ENCODE peak calls at places on chromosomes 6 and 20, in five cellular contexts. S is activated CD4-positive, alpha-beta T cell treated with anti-CD3 and anti-CD28 coated beads for 48 hours; Z is tibial artery; U is lower lobe of right lung; H is epithelial cell of esophagus. N is an unnamed sample.

GRCh38 chr20:4320284-4320683 is 304.9 kb upstream of the RNF24 start:
- DNase-seq in U (peak), Z (no peak), S (no peak), H (no peak), N (no peak)

GRCh38 chr6:311679-312220 is 19.5 kb downstream of the DUSP22 start:
- DNase-seq in S (no peak), U (no peak), Z (no peak), H (no peak), N (no peak)

GRCh38 chr6:158808918-158809678 is 10.1 kb downstream of the EZR start:
- DNase-seq in H (peak), Z (no peak), U (no peak), S (no peak), N (no peak)

GRCh38 chr6:110939429-110939828 is 19.1 kb upstream of the GTF3C6 start:
- DNase-seq in S (no peak), U (no peak), Z (no peak), H (no peak), N (no peak)

GRCh38 chr20:47274449-47275108 is 81.9 kb downstream of the ZMYND8 start:
- DNase-seq in H (peak), U (no peak), Z (no peak), S (peak), N (no peak)

GRCh38 chr6:28167068-28167467 is 25.4 kb downstream of the ZKSCAN8 start:
- DNase-seq in H (peak), S (no peak), Z (no peak), U (no peak), N (no peak)

GRCh38 chr6:40346241-40346640 is 240.9 kb downstream of the LRFN2 start:
- DNase-seq in H (no peak), U (no peak), S (no peak), Z (no peak), N (peak)

GRCh38 chr6:111076024-111076680 is 11.2 kb upstream of the SLC16A10 start:
- DNase-seq in Z (no peak), S (no peak), H (peak), U (no peak), N (no peak)

GRCh38 chr6:132763269-132763668 is 5.6 kb upstream of the VNN2 start:
- DNase-seq in H (no peak), Z (no peak), U (no peak), S (peak), N (no peak)

GRCh38 chr20:33673115-33673410 is 1.2 kb downstream of the NECAB3 start:
- DNase-seq in Z (no peak), U (no peak), H (no peak), S (no peak), N (no peak)

GRCh38 chr6:93017213-93017612 is 402.1 kb downstream of the EPHA7 start:
- DNase-seq in Z (no peak), S (no peak), H (no peak), U (no peak), N (no peak)

GRCh38 chr6:143232849-143233248 is 172.2 kb downstream of the AIG1 start:
- DNase-seq in U (peak), Z (no peak), H (peak), S (peak), N (no peak)

GRCh38 chr6:35089935-35090505 is 51.1 kb downstream of the TCP11 start:
- DNase-seq in H (peak), S (no peak), Z (no peak), U (no peak), N (peak)

GRCh38 chr6:141552463-141552862 is 580.3 kb upstream of the GJE1 start:
- DNase-seq in U (no peak), H (peak), S (no peak), Z (no peak), N (no peak)

GRCh38 chr20:49320460-49320859 is 42.6 kb upstream of the ZNFX1 start:
- DNase-seq in S (peak), Z (no peak), H (peak), U (no peak), N (no peak)

GRCh38 chr6:33914519-33915120 is 110.8 kb upstream of the MLN start:
- DNase-seq in Z (no peak), H (no peak), S (peak), U (no peak), N (no peak)

GRCh38 chr6:45979311-45979710 is 36.3 kb downstream of the CLIC5 start:
- DNase-seq in S (no peak), Z (no peak), H (no peak), U (no peak), N (no peak)

GRCh38 chr6:149990672-149991402 is 27.1 kb downstream of the ULBP1 start:
- DNase-seq in S (peak), Z (peak), H (no peak), U (no peak), N (no peak)

GRCh38 chr6:5333653-5334052 is 72.3 kb downstream of the FARS2 start:
- DNase-seq in Z (no peak), U (no peak), H (peak), S (no peak), N (no peak)

GRCh38 chr6:14732845-14733757 is 512.8 kb upstream of the JARID2 start:
- DNase-seq in H (peak), S (peak), Z (no peak), U (no peak), N (no peak)

GRCh38 chr6:5199203-5200101 is 61.3 kb downstream of the LYRM4 start:
- DNase-seq in S (peak), U (no peak), H (no peak), Z (no peak), N (no peak)